ENCODE peak calls at places on chromosome 10, in nine cellular contexts. V is left kidney; P is activated T-helper 1 cell treated with anti-CD3 and anti-CD28 coated beads, Interleukin-2, amount 50 U/mL, for 16 hours; Z is stimulated activated CD4-positive, alpha-beta T cell treated with anti-CD3 and anti-CD28 coated beads, Interleukin-4, amount 100 ng/mL, for 48 hours; E is GM23248; Y is AG04450; N is putamen; G is neural crest cell; S is germinal center. T is an unnamed sample.

GRCh38 chr10:130337696-130338587 is 201.8 kb downstream of the GLRX3 start:
- DNase-seq in N (no peak), Z (no peak), E (no peak), P (no peak), S (no peak), V (peak), G (no peak), Y (no peak), T (no peak)

GRCh38 chr10:17061418-17061817 is 68.2 kb downstream of the CUBN start:
- DNase-seq in V (no peak), Z (no peak), P (no peak), E (peak), G (no peak), Y (no peak), N (no peak), S (no peak), T (no peak)

GRCh38 chr10:11110499-11110898 is 92.8 kb downstream of the CELF2 start:
- DNase-seq in G (peak), S (no peak), N (peak), E (no peak), Z (no peak), Y (no peak), P (no peak), V (peak), T (no peak)

GRCh38 chr10:21173964-21174669 is 277.0 kb upstream of the NEBL start:
- DNase-seq in E (peak), P (no peak), N (peak), V (peak), Y (no peak), Z (peak), G (peak), S (peak), T (peak)

GRCh38 chr10:3886666-3887251 is 101.8 kb upstream of the KLF6 start:
- DNase-seq in N (no peak), Y (peak), P (no peak), E (peak), G (no peak), Z (no peak), V (peak), S (no peak), T (peak)

GRCh38 chr10:53403688-53404087 is 631.1 kb upstream of the MBL2 start:
- DNase-seq in Y (no peak), G (no peak), N (no peak), P (no peak), V (no peak), S (no peak), Z (no peak), E (no peak), T (peak)

GRCh38 chr10:73785721-73786511 is 510 bp downstream of the ZSWIM8 start:
- DNase-seq in Z (peak), N (no peak), G (no peak), E (peak), P (peak), Y (no peak), V (peak), S (peak), T (peak)

GRCh38 chr10:130341325-130341724 is 205.1 kb downstream of the GLRX3 start:
- DNase-seq in S (no peak), G (peak), P (no peak), E (no peak), Z (peak), Y (no peak), N (no peak), V (peak), T (no peak)

GRCh38 chr10:97028126-97028831 is 157.5 kb downstream of the SLIT1 start:
- DNase-seq in V (no peak), E (peak), P (no peak), G (no peak), Z (no peak), N (no peak), Y (no peak), S (no peak), T (peak)

GRCh38 chr10:63166742-63167258 is 33.7 kb downstream of the NRBF2 start:
- DNase-seq in N (peak), V (peak), P (no peak), S (peak), G (peak), Z (no peak), E (peak), Y (peak), T (peak)

T was measured in foreskin keratinocyte.